ENCODE peak calls at places on chromosomes 12 and 14, in ten cellular contexts. Q is GM04504, M is DMS79, B is H54, G is T47D, J is NCI-H69, Y is H9, Z is amniotic stem cell, U is GM13977, N is activated T-helper 1 cell treated with Interleukin-2 at 50 U/mL for 16 hours. S is an unnamed sample.

GRCh38 chr14:105999361-106000028 is 473.1 kb downstream of the TMEM121 start:
- DNase-seq in Q (no peak), M (no peak), B (no peak), G (no peak), J (peak; percentile 90), Y (no peak), Z (no peak), U (peak; percentile 56), N (peak; percentile 55), S (no peak)

GRCh38 chr12:52581481-52581880 is 7.8 kb upstream of the KRT74 start:
- DNase-seq in Q (peak; percentile 6), M (no peak), B (peak; percentile 28), G (peak; percentile 56), J (peak; percentile 39), Y (no peak), Z (no peak), U (no peak), N (no peak), S (peak; percentile 36)

GRCh38 chr14:74290415-74290814 is 12.3 kb downstream of the ABCD4 start:
- DNase-seq in Q (no peak), M (no peak), B (peak; percentile 15), G (no peak), J (peak; percentile 56), Y (no peak), Z (no peak), U (peak; percentile 31), N (no peak), S (no peak)

GRCh38 chr12:51441583-51441982 is 17.0 kb downstream of the SLC4A8 start:
- DNase-seq in Q (peak; percentile 38), M (no peak), B (no peak), G (no peak), J (no peak), Y (no peak), Z (no peak), U (no peak), N (no peak), S (no peak)

GRCh38 chr12:68468036-68468435 is 135.9 kb upstream of the MDM1 start:
- DNase-seq in Q (no peak), M (no peak), B (no peak), G (no peak), J (no peak), Y (no peak), Z (no peak), U (no peak), N (no peak), S (no peak)

GRCh38 chr12:80936642-80937390 is 918 bp downstream of the LIN7A start:
- DNase-seq in Q (peak; percentile 24), M (peak; percentile 27), B (peak; percentile 8), G (peak; percentile 60), J (peak; percentile 83), Y (peak; percentile 75), Z (peak; percentile 1), U (peak; percentile 63), N (no peak), S (peak; percentile 39)

GRCh38 chr12:39235990-39236767 is 206.7 kb downstream of the KIF21A start:
- DNase-seq in Q (no peak), M (no peak), B (no peak), G (no peak), J (no peak), Y (no peak), Z (no peak), U (no peak), N (no peak), S (no peak)

GRCh38 chr12:92290016-92290685 is 144.5 kb upstream of the BTG1 start:
- DNase-seq in Q (no peak), M (no peak), B (peak; percentile 23), G (no peak), J (no peak), Y (no peak), Z (peak; percentile 28), U (no peak), N (no peak), S (no peak)

GRCh38 chr14:50957296-50957695 is 13.0 kb upstream of the PYGL start:
- DNase-seq in Q (no peak), M (no peak), B (no peak), G (no peak), J (peak; percentile 75), Y (no peak), Z (no peak), U (no peak), N (no peak), S (no peak)

GRCh38 chr14:103185051-103186027 is 62.1 kb downstream of the TNFAIP2 start:
- DNase-seq in Q (no peak), M (peak; percentile 46), B (no peak), G (no peak), J (peak; percentile 64), Y (no peak), Z (no peak), U (peak; percentile 69), N (no peak), S (no peak)

GRCh38 chr14:99774526-99775307 is 18.5 kb upstream of the EML1 start:
- DNase-seq in Q (no peak), M (no peak), B (no peak), G (no peak), J (peak; percentile 30), Y (no peak), Z (no peak), U (no peak), N (no peak), S (no peak)

GRCh38 chr14:23147676-23148075 is 28.6 kb upstream of the CEBPE start:
- DNase-seq in Q (no peak), M (no peak), B (no peak), G (no peak), J (no peak), Y (no peak), Z (no peak), U (no peak), N (no peak), S (peak; percentile 37)

GRCh38 chr14:93231129-93231979 is 24.3 kb downstream of the UBR7 start:
- DNase-seq in Q (no peak), M (peak; percentile 56), B (no peak), G (peak; percentile 61), J (peak; percentile 75), Y (no peak), Z (no peak), U (peak; percentile 40), N (no peak), S (no peak)

GRCh38 chr12:124379938-124380754 is 85.3 kb downstream of the RFLNA start:
- DNase-seq in Q (no peak), M (no peak), B (peak; percentile 82), G (no peak), J (no peak), Y (no peak), Z (peak; percentile 86), U (no peak), N (no peak), S (peak; percentile 55)

GRCh38 chr14:104924421-104925213 is at the start of gene PLD4:
- DNase-seq in Q (no peak), M (no peak), B (no peak), G (no peak), J (no peak), Y (no peak), Z (no peak), U (peak; percentile 47), N (no peak), S (no peak)

GRCh38 chr14:74140374-74140850 is 55.7 kb downstream of the LIN52 start:
- DNase-seq in Q (no peak), M (peak; percentile 100), B (no peak), G (no peak), J (peak; percentile 97), Y (no peak), Z (no peak), U (no peak), N (no peak), S (no peak)

GRCh38 chr12:61414470-61414869 is 845.7 kb upstream of the USP15 start:
- DNase-seq in Q (no peak), M (no peak), B (no peak), G (no peak), J (no peak), Y (no peak), Z (no peak), U (no peak), N (no peak), S (no peak)

GRCh38 chr14:69368381-69368780 is 29.7 kb downstream of the ERH start:
- DNase-seq in Q (no peak), M (no peak), B (no peak), G (no peak), J (no peak), Y (no peak), Z (no peak), U (no peak), N (no peak), S (no peak)

GRCh38 chr14:42027271-42027670 is 420.6 kb downstream of the LRFN5 start:
- DNase-seq in Q (no peak), M (no peak), B (no peak), G (no peak), J (no peak), Y (no peak), Z (no peak), U (no peak), N (no peak), S (no peak)

GRCh38 chr12:5135126-5135525 is 91.4 kb downstream of the KCNA5 start:
- DNase-seq in Q (no peak), M (no peak), B (no peak), G (no peak), J (no peak), Y (no peak), Z (no peak), U (no peak), N (no peak), S (no peak)

GRCh38 chr14:61178226-61179060 is 102.7 kb downstream of the TMEM30B start:
- DNase-seq in Q (peak; percentile 92), M (no peak), B (peak; percentile 65), G (no peak), J (no peak), Y (no peak), Z (peak; percentile 82), U (no peak), N (no peak), S (no peak)

GRCh38 chr12:5807538-5808219 is 137.4 kb downstream of the ANO2 start:
- DNase-seq in Q (no peak), M (no peak), B (no peak), G (no peak), J (no peak), Y (no peak), Z (no peak), U (no peak), N (no peak), S (no peak)

GRCh38 chr12:45309826-45310626 is 94.1 kb downstream of the ANO6 start:
- DNase-seq in Q (peak; percentile 44), M (no peak), B (no peak), G (no peak), J (no peak), Y (no peak), Z (no peak), U (no peak), N (no peak), S (no peak)

GRCh38 chr12:19642305-19642704 is 203.0 kb downstream of the AEBP2 start:
- DNase-seq in Q (no peak), M (no peak), B (no peak), G (no peak), J (peak; percentile 9), Y (no peak), Z (no peak), U (no peak), N (no peak), S (no peak)

GRCh38 chr12:52564582-52564981 is 9.1 kb downstream of the KRT74 start:
- DNase-seq in Q (no peak), M (peak; percentile 21), B (no peak), G (no peak), J (no peak), Y (no peak), Z (no peak), U (no peak), N (no peak), S (no peak)

GRCh38 chr14:84458881-84459280 is 1071.1 kb upstream of the FLRT2 start:
- DNase-seq in Q (no peak), M (peak; percentile 45), B (no peak), G (no peak), J (no peak), Y (no peak), Z (no peak), U (no peak), N (no peak), S (no peak)

GRCh38 chr14:55500219-55500701 is 59.8 kb upstream of the TBPL2 start:
- DNase-seq in Q (no peak), M (no peak), B (no peak), G (no peak), J (peak; percentile 37), Y (peak; percentile 46), Z (no peak), U (no peak), N (no peak), S (no peak)

GRCh38 chr12:3607039-3607719 is 116.2 kb downstream of the PRMT8 start:
- DNase-seq in Q (no peak), M (no peak), B (no peak), G (no peak), J (peak; percentile 91), Y (no peak), Z (no peak), U (no peak), N (no peak), S (no peak)